ENCODE peak calls at places on chromosome 9, in seven cellular contexts. B is fibroblast of the aortic adventitia, J is right atrium auricular region, H is GM20000, M is AG04450, Y is T-helper 2 cell, V is type B pancreatic cell. E is an unnamed sample.
A peak's percentile ranks its signal among the peaks of the same experiment; 100 is the strongest.

GRCh38 chr9:97830884-97831829 is 21.9 kb upstream of the FOXE1 start:
- DNase-seq in J (no peak), M (no peak), V (no peak), H (no peak), Y (no peak), B (no peak), E (no peak)

GRCh38 chr9:89360465-89360864 is 42.2 kb downstream of the SECISBP2 start:
- DNase-seq in Y (no peak), V (no peak), H (no peak), B (no peak), J (no peak), M (no peak), E (no peak)

GRCh38 chr9:107999890-108000289 is 510.3 kb upstream of the KLF4 start:
- DNase-seq in H (no peak), V (no peak), B (peak; percentile 39), Y (no peak), J (no peak), M (no peak), E (no peak)

GRCh38 chr9:68733021-68733405 is 28.0 kb downstream of the PIP5K1B start:
- DNase-seq in H (no peak), Y (no peak), B (no peak), V (no peak), M (no peak), J (no peak), E (no peak)

GRCh38 chr9:36399980-36400331 is at the start of gene RNF38:
- DNase-seq in J (no peak), M (no peak), B (no peak), V (no peak), H (no peak), Y (no peak), E (no peak)

GRCh38 chr9:128920381-128921058 is at the start of gene PHYHD1:
- DNase-seq in M (no peak), Y (no peak), B (peak; percentile 77), H (no peak), V (no peak), J (peak; percentile 76), E (peak; percentile 68)

GRCh38 chr9:121819511-121820231 is 168.2 kb downstream of the DAB2IP start:
- DNase-seq in J (no peak), Y (no peak), H (peak; percentile 38), V (no peak), B (no peak), M (no peak), E (no peak)

GRCh38 chr9:30723656-30724055 is 1660.8 kb upstream of the ACO1 start:
- DNase-seq in B (no peak), M (no peak), V (no peak), J (no peak), H (no peak), Y (no peak), E (no peak)

GRCh38 chr9:137550958-137551655 is 572 bp upstream of the MRPL41 start:
- DNase-seq in V (no peak), M (peak; percentile 15), B (peak; percentile 61), Y (no peak), H (no peak), J (peak; percentile 77), E (no peak)

GRCh38 chr9:23821400-23822181 is 4.4 kb downstream of the ELAVL2 start:
- DNase-seq in J (no peak), B (no peak), Y (no peak), V (no peak), M (no peak), H (no peak), E (no peak)

GRCh38 chr9:106945727-106946690 is 83.0 kb downstream of the ZNF462 start:
- DNase-seq in B (peak; percentile 88), Y (no peak), H (no peak), M (peak; percentile 53), V (no peak), J (no peak), E (no peak)

GRCh38 chr9:16363073-16363781 is 507.2 kb downstream of the BNC2 start:
- DNase-seq in J (peak; percentile 30), H (no peak), V (no peak), M (no peak), Y (no peak), B (no peak), E (no peak)

GRCh38 chr9:124869466-124869985 is 7.6 kb downstream of the ARPC5L start:
- DNase-seq in M (no peak), B (no peak), V (no peak), J (no peak), Y (no peak), H (no peak), E (no peak)

GRCh38 chr9:14315754-14316573 is 2.0 kb upstream of the NFIB start:
- DNase-seq in J (no peak), H (peak; percentile 35), Y (no peak), M (no peak), V (peak; percentile 74), B (peak; percentile 65), E (no peak)

GRCh38 chr9:88571417-88571816 is 36.4 kb downstream of the NXNL2 start:
- DNase-seq in M (no peak), V (no peak), Y (no peak), H (no peak), B (no peak), J (no peak), E (no peak)

GRCh38 chr9:12702160-12702758 is 9.1 kb downstream of the TYRP1 start:
- DNase-seq in H (no peak), V (no peak), J (peak; percentile 69), M (no peak), Y (no peak), B (peak; percentile 85), E (peak; percentile 9)

E was measured in nucleus accumbens.